ENCODE peak calls at places on chromosomes 16 and 17, in seven cellular contexts. X is K562, R is GM12878, N is SK-N-SH, D is H1, I is HCT116, E is HepG2. M is an unnamed sample. For H3K4me1 and H3K36me3, the result is how much of the 10 kb centered on the place peaks cover.

GRCh38 chr16:81442909-81443687 is 1.5 kb upstream of the CMIP start:
- DNase-seq in E (peak), R (no peak), N (no peak), X (no peak), I (no peak), D (no peak), M (no peak)

GRCh38 chr17:81999587-81999974 is 22.2 kb downstream of the ASPSCR1 start:
- DNase-seq in X (no peak), N (no peak), R (no peak), E (peak), I (no peak), D (no peak), M (no peak)

GRCh38 chr17:36592316-36592710 is 634 bp downstream of the DHRS11 start:
- DNase-seq in I (no peak), D (no peak), N (peak), X (peak), E (no peak), R (no peak), M (no peak)

GRCh38 chr17:14797021-14797420 is 468.1 kb downstream of the PMP22 start:
- DNase-seq in R (no peak), X (no peak), I (no peak), D (no peak), E (no peak), N (no peak), M (no peak)

GRCh38 chr17:82283208-82283749 is 9.8 kb upstream of the CSNK1D start:
- DNase-seq in I (no peak), E (no peak), X (peak), D (no peak), N (peak), R (no peak), M (no peak)

GRCh38 chr17:44688675-44689491 is 693 bp downstream of the CCDC43 start:
- DNase-seq in I (no peak), R (no peak), E (peak), X (no peak), D (no peak), N (no peak), M (no peak)

GRCh38 chr17:76422860-76423259 is 30.1 kb downstream of the UBE2O start:
- DNase-seq in N (no peak), D (no peak), X (no peak), R (no peak), E (no peak), I (no peak), M (no peak)

GRCh38 chr16:82070656-82071369 is 35.8 kb downstream of the HSD17B2 start:
- DNase-seq in X (no peak), R (no peak), I (no peak), N (no peak), D (no peak), E (no peak), M (no peak)

GRCh38 chr16:87201052-87201451 is 116.1 kb downstream of the C16orf95 start:
- DNase-seq in N (no peak), R (no peak), X (no peak), I (no peak), D (no peak), E (no peak), M (no peak)

GRCh38 chr17:31405941-31406371 is 14.5 kb downstream of the RAB11FIP4 start:
- DNase-seq in E (no peak), X (no peak), I (no peak), N (peak), D (no peak), R (no peak), M (no peak)

GRCh38 chr17:47721725-47722124 is 11.3 kb upstream of the TBX21 start:
- DNase-seq in R (no peak), I (no peak), N (no peak), D (no peak), X (no peak), E (no peak), M (no peak)
- H3K4me1 ChIP-seq in R (half or more), I (under half), N (under half), D (under half), X (under half), E (under half), M (under half)

GRCh38 chr16:85657996-85658395 is 30.8 kb downstream of the GINS2 start:
- DNase-seq in X (no peak), N (no peak), E (no peak), D (no peak), I (no peak), R (no peak), M (no peak)
- H3K36me3 ChIP-seq in X (half or more), N (half or more), E (half or more), D (under half), I (half or more), R (under half), M (half or more)

GRCh38 chr17:33520404-33521032 is 227.4 kb upstream of the ASIC2 start:
- DNase-seq in I (no peak), R (no peak), N (peak), X (peak), E (peak), D (peak), M (peak)
- TF ChIP-seq YY1 in I (no peak), R (no peak), N (no peak), X (no peak), E (no peak), D (no peak), M (no peak)

GRCh38 chr17:1001640-1002411 is 4.9 kb downstream of the TIMM22 start:
- DNase-seq in E (no peak), X (no peak), I (no peak), N (no peak), D (no peak), R (no peak), M (no peak)
- H3K4me1 ChIP-seq in E (under half), X (under half), I (under half), N (under half), D (under half), R (under half), M (under half)

GRCh38 chr17:64262125-64262421 is 987 bp downstream of the TEX2 start:
- DNase-seq in D (no peak), E (peak), R (no peak), X (no peak), N (no peak), I (no peak), M (no peak)
- H3K36me3 ChIP-seq in D (under half), E (under half), R (under half), X (under half), N (under half), I (under half), M (under half)

GRCh38 chr17:12406623-12407228 is 259.0 kb upstream of the MYOCD start:
- DNase-seq in X (no peak), I (no peak), E (no peak), N (no peak), R (no peak), D (no peak), M (no peak)
- TF ChIP-seq YY1 in X (no peak), I (no peak), E (no peak), N (no peak), R (no peak), D (no peak), M (no peak)

DNA sequence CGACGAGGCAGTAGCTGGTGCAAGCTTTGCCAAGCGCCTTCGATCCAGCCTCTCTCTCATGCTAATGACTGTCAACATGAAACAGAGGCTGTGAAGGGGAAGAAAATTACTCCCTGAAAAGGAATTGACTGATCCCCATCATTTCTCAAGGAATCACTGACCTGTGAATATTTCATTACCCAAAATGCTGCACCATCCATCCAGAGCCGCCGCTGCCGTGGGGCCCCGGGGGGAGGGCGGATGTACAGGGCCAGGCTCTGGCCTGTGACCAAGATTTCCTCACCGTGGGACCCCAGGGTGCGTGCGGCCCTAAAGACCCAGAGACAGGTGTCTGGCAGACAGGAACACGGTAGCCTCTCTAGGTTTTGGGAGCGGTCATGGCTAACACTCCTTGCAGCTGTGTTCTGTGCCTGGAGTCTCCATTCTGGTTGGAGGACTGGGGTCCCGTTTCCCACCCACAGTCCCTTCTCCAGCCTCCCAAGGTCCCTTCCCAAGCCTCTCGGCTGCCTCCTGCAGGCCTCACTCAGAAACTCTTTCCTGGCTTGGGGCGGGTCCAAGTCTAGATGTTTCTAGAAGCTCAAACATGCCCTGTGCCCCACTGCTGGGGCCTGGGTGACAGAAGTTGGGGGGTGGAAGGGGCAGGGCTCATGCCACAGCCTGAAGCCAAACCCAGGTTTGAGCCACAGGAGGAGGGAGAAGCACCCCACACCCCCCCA is 73.3 kb downstream of the ENGASE start:
- DNase-seq in D (no peak), N (no peak), I (no peak), E (no peak), X (no peak), R (no peak), M (no peak)
- H3K4me1 ChIP-seq in D (under half), N (under half), I (under half), E (under half), X (under half), R (under half), M (under half)

GRCh38 chr17:56988901-56989572 is 11.1 kb downstream of the SCPEP1 start:
- DNase-seq in E (no peak), D (no peak), I (no peak), N (no peak), R (no peak), X (no peak), M (no peak)
- H3K36me3 ChIP-seq in E (under half), D (under half), I (under half), N (under half), R (under half), X (under half), M (under half)

GRCh38 chr16:8886593-8887437 is 4.7 kb downstream of the LITAFD start:
- DNase-seq in D (no peak), I (no peak), X (no peak), N (no peak), E (no peak), R (no peak), M (no peak)

GRCh38 chr16:8882725-8883377 is 700 bp downstream of the LITAFD start:
- DNase-seq in R (no peak), D (no peak), I (no peak), N (no peak), X (no peak), E (no peak), M (no peak)

GRCh38 chr16:8887438-8887765 is 5.3 kb downstream of the LITAFD start:
- DNase-seq in X (no peak), I (no peak), E (no peak), D (no peak), R (no peak), N (no peak), M (no peak)

GRCh38 chr16:8887952-8888560 is 5.9 kb downstream of the LITAFD start:
- DNase-seq in N (peak), D (no peak), E (peak), I (no peak), R (no peak), X (no peak), M (no peak)

GRCh38 chr16:8885674-8886592 is 3.8 kb downstream of the LITAFD start:
- DNase-seq in I (no peak), D (no peak), N (peak), R (no peak), E (peak), X (no peak), M (no peak)
- TF ChIP-seq YY1 in I (no peak), D (no peak), N (no peak), R (no peak), E (no peak), X (no peak), M (no peak)

GRCh38 chr16:9098377-9099090 is 7.1 kb downstream of the HAPSTR1 start:
- DNase-seq in D (no peak), E (no peak), X (no peak), R (no peak), N (no peak), I (no peak), M (no peak)
- H3K4me1 ChIP-seq in D (under half), E (half or more), X (under half), R (under half), N (under half), I (half or more), M (under half)

M was measured in NT2/D1.